ENCODE peak calls at places on chromosomes 13 and 19, in eight cellular contexts. S is GM23338, E is heart right ventricle, H is foreskin keratinocyte, T is adrenal gland, K is uterus, Y is coronary artery, X is thyroid gland. Q is an unnamed sample.

GRCh38 chr19:480016-480855 is 16.1 kb upstream of the MADCAM1 start:
- DNase-seq in S (peak), E (peak), H (no peak), T (peak), K (peak), Y (no peak), X (peak), Q (peak)

GRCh38 chr13:92682832-92683517 is 543.6 kb upstream of the GPC6 start:
- DNase-seq in S (no peak), E (no peak), H (no peak), T (no peak), K (no peak), Y (no peak), X (no peak), Q (no peak)

GRCh38 chr13:114019367-114019766 is 45.5 kb upstream of the C13orf46 start:
- DNase-seq in S (peak), E (no peak), H (no peak), T (no peak), K (no peak), Y (no peak), X (no peak), Q (no peak)

GRCh38 chr13:79369226-79369625 is 36.8 kb downstream of the RBM26 start:
- DNase-seq in S (no peak), E (no peak), H (no peak), T (no peak), K (no peak), Y (no peak), X (no peak), Q (no peak)

GRCh38 chr13:50467156-50467814 is 376.2 kb downstream of the DLEU7 start:
- DNase-seq in S (no peak), E (no peak), H (no peak), T (no peak), K (no peak), Y (no peak), X (no peak), Q (no peak)

GRCh38 chr19:7994114-7994513 is 11.3 kb downstream of the ELAVL1 start:
- DNase-seq in S (peak), E (no peak), H (no peak), T (no peak), K (no peak), Y (no peak), X (no peak), Q (no peak)

GRCh38 chr13:74644239-74644638 is 510.0 kb upstream of the KLF12 start:
- DNase-seq in S (no peak), E (no peak), H (no peak), T (no peak), K (no peak), Y (no peak), X (no peak), Q (no peak)

GRCh38 chr19:50417138-50417849 is 1.4 kb upstream of the SPIB start:
- DNase-seq in S (peak), E (no peak), H (no peak), T (no peak), K (no peak), Y (no peak), X (no peak), Q (no peak)

GRCh38 chr13:28047784-28048388 is 52.5 kb downstream of the FLT3 start:
- DNase-seq in S (no peak), E (no peak), H (peak), T (no peak), K (no peak), Y (no peak), X (no peak), Q (peak)

GRCh38 chr19:1944088-1944915 is 3.3 kb downstream of the CSNK1G2 start:
- DNase-seq in S (no peak), E (no peak), H (no peak), T (no peak), K (no peak), Y (no peak), X (no peak), Q (no peak)

GRCh38 chr13:89380101-89380500 is 1708.9 kb downstream of the SLITRK5 start:
- DNase-seq in S (no peak), E (no peak), H (peak), T (no peak), K (no peak), Y (no peak), X (no peak), Q (no peak)

GRCh38 chr19:45045671-45046353 is 7.0 kb downstream of the CLASRP start:
- DNase-seq in S (no peak), E (no peak), H (no peak), T (no peak), K (no peak), Y (no peak), X (no peak), Q (no peak)

GRCh38 chr19:45050036-45050435 is 11.2 kb downstream of the CLASRP start:
- DNase-seq in S (no peak), E (no peak), H (peak), T (no peak), K (no peak), Y (no peak), X (no peak), Q (no peak)

GRCh38 chr19:45046355-45046754 is 7.5 kb downstream of the CLASRP start:
- DNase-seq in S (no peak), E (no peak), H (no peak), T (no peak), K (no peak), Y (no peak), X (no peak), Q (no peak)

GRCh38 chr19:45049073-45049736 is 10.4 kb downstream of the CLASRP start:
- DNase-seq in S (no peak), E (peak), H (peak), T (peak), K (no peak), Y (no peak), X (no peak), Q (no peak)

DNA sequence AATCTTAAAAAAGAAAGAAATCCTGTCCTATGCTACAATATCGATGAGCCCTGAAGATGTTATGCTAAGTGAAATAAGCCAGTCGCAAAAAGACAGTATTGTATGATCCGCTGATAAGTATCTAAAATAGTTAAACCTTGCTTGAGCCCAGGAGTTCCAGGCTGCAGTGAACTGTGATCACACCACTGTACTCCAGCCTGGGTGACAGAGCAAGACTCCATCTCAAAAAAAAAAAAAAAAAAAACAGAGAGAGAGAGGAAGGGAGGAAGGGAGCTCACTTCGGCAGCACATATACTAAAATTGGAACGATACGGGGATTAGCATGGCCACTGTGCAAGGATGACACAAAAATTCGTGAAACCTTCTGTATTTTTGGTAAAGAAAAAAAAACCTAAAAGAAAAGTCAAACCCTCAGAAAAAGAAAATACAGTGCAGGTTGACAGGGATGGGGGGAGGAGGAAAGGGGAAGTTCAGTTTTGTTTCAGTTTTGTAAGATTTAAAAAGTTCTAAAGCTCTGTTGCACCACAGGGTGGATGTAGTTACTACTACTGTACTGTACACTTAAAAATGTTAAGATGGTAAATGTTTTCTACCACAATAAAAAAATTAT is 8.4 kb downstream of the CLASRP start:
- DNase-seq in S (no peak), E (no peak), H (no peak), T (no peak), K (no peak), Y (no peak), X (no peak), Q (no peak)
- TF ChIP-seq CTCF in S (no peak), E (no peak), H (no peak), T (no peak), K (no peak), Y (no peak), X (no peak), Q (no peak)

DNA sequence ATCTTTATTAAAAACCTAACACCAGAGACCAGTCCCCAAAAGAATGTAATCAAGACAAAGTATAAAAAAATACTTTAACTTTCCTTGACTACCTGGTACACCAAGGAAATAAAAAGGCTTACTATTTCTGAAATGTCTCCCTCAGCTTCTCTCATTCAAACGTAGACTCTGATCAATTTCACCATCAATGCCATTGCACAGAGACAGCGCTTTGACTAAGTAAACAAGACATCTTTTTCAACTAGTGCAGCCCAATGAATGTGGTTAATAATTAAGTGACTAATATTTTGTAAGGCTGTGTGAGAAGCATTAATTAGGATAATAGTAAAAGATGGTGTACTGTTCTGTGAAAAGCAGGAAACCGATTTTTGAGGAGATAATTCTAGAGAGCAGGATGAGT is 7.3 kb upstream of the RAP2A start:
- DNase-seq in S (no peak), E (no peak), H (no peak), T (no peak), K (no peak), Y (no peak), X (no peak), Q (no peak)
- TF ChIP-seq CTCF in S (no peak), E (no peak), H (no peak), T (no peak), K (no peak), Y (no peak), X (no peak), Q (no peak)

DNA sequence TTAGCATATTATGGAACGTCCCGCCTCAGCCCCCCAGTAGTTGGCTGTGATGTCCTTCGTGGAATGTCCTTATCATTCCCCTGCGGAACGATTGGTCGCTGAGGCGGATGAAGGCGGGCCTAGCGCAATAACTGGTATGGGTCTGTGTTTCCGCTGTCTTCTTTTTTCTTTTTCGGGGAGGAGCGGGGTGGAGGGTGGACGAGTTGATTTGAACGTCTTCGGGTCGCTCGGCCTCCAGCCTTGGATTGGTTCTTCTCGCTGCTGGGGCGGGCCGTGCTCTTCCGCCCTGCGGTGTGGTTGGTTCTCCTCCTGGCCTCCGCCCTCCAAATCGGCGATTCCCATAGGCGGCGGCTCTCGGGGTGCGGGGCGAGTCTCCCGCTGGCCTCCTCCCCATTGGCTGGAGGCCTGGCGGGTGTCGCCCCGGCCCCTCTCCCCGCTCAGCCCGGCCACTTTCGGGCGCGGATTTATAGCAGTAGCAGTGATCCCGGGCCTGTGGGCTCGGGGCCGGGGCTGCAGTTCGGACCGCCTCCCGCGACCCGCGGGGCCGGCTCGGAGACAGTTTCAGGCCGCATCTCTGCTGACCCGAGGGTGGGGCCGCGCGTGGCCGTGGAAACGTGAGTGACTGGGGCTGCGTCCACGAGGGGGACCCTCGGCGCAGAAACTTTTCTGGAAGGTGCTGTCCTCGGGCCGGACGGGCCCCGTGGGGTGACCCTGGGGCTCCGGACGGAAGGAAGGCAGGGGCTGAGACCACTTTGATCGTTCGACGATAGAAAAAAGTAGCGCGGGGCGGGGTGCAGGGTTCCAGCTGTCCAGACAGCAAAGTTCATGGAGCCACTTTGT is 2.1 kb downstream of the ING1 start:
- DNase-seq in S (peak), E (peak), H (peak), T (peak), K (peak), Y (peak), X (peak), Q (peak)
- TF ChIP-seq CTCF in S (no peak), E (peak), H (peak), T (no peak), K (peak), Y (no peak), X (no peak), Q (peak)

GRCh38 chr13:78137404-78138142 is 218.9 kb upstream of the EDNRB start:
- DNase-seq in S (peak), E (no peak), H (peak), T (peak), K (no peak), Y (no peak), X (peak), Q (peak)

GRCh38 chr13:78136966-78137365 is 218.3 kb upstream of the EDNRB start:
- DNase-seq in S (no peak), E (no peak), H (no peak), T (no peak), K (no peak), Y (no peak), X (no peak), Q (no peak)

GRCh38 chr13:78133511-78133910 is 214.9 kb upstream of the EDNRB start:
- DNase-seq in S (no peak), E (no peak), H (no peak), T (no peak), K (no peak), Y (no peak), X (no peak), Q (no peak)

GRCh38 chr13:78129850-78130249 is 211.2 kb upstream of the EDNRB start:
- DNase-seq in S (no peak), E (no peak), H (no peak), T (no peak), K (no peak), Y (no peak), X (no peak), Q (no peak)

DNA sequence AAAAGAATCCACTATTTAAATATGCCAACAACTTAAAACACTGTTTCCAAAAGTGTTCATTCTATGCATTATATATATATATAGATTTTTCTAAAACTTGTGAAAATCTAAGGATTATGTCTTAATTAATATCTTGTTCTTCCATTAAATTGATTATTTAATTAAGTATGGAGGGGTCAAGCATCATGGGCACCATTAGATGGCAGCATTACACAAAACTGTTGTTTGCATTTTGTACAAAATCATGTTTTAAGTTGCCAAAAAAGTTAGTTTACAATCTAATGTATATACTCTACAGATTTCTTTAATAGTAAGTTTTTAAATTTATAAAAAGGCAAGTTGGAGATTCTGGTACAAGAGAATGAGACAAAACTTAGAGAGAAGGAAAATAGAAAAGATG is 213.2 kb upstream of the EDNRB start:
- DNase-seq in S (no peak), E (no peak), H (no peak), T (no peak), K (no peak), Y (no peak), X (no peak), Q (no peak)
- TF ChIP-seq CTCF in S (peak), E (no peak), H (peak), T (no peak), K (no peak), Y (no peak), X (no peak), Q (peak)

GRCh38 chr19:15123031-15123890 is 16.1 kb downstream of the SYDE1 start:
- DNase-seq in S (no peak), E (no peak), H (no peak), T (no peak), K (no peak), Y (no peak), X (no peak), Q (no peak)

GRCh38 chr19:15123900-15124299 is 16.7 kb downstream of the SYDE1 start:
- DNase-seq in S (no peak), E (peak), H (no peak), T (peak), K (no peak), Y (peak), X (peak), Q (no peak)

GRCh38 chr19:15124572-15125231 is 17.5 kb downstream of the SYDE1 start:
- DNase-seq in S (peak), E (no peak), H (no peak), T (peak), K (no peak), Y (no peak), X (peak), Q (no peak)

GRCh38 chr19:15126511-15126910 is 19.3 kb downstream of the SYDE1 start:
- DNase-seq in S (no peak), E (no peak), H (no peak), T (no peak), K (no peak), Y (no peak), X (no peak), Q (peak)

GRCh38 chr19:15125232-15126067 is 18.2 kb downstream of the SYDE1 start:
- DNase-seq in S (peak), E (peak), H (peak), T (peak), K (peak), Y (peak), X (peak), Q (peak)
- TF ChIP-seq CTCF in S (no peak), E (no peak), H (peak), T (no peak), K (no peak), Y (no peak), X (no peak), Q (peak)

DNA sequence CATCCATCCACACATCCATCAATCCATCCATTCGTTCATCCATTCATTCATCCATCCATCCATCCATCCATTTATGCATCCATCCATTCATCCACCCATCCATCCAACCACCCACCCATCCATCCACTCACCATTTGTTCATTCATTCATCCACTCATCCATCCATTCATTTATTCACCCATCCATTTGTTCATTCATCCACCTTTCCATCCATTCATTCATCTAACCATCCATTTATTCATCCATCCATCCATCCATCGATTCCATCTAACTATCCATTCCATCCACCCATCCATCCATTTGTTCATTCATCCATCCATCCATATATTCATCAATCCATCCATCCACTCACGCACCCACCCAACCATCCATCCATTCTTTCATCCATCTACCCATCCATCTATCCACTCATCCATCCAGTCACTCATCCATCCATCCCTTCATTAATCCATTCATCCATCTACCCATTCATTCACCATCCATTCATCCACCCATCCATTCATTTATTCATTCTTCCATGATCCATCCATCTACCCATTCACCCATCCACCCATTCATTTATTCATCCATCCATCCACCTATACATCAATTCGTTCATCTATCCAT is 225.0 kb downstream of the TUBA3C start:
- DNase-seq in S (no peak), E (no peak), H (no peak), T (no peak), K (no peak), Y (no peak), X (no peak), Q (no peak)
- TF ChIP-seq CTCF in S (no peak), E (no peak), H (no peak), T (no peak), K (no peak), Y (no peak), X (no peak), Q (no peak)

GRCh38 chr19:3463039-3463958 is 17.0 kb downstream of the SMIM24 start:
- DNase-seq in S (peak), E (no peak), H (no peak), T (no peak), K (no peak), Y (no peak), X (no peak), Q (no peak)
- TF ChIP-seq CTCF in S (no peak), E (no peak), H (no peak), T (no peak), K (no peak), Y (no peak), X (no peak), Q (no peak)